ENCODE peak calls at places on chromosomes 1 and 21, in ten cellular contexts. N, H, O, J, W, B, X, P, V and L are unnamed samples.
A peak's percentile ranks its signal among the peaks of the same experiment; 100 is the strongest.

GRCh38 chr1:11417162-11417561 is 61.8 kb upstream of the DISP3 start:
- DNase-seq in N (no peak), H (no peak), O (no peak), J (no peak), W (no peak), B (no peak), X (no peak), P (no peak), V (no peak), L (no peak)

GRCh38 chr1:186812560-186812959 is 16.2 kb upstream of the PLA2G4A start:
- DNase-seq in N (no peak), H (no peak), O (no peak), J (no peak), W (no peak), B (peak; percentile 96), X (no peak), P (no peak), V (no peak), L (no peak)

GRCh38 chr1:203117611-203118575 is 9.6 kb upstream of the ADORA1 start:
- DNase-seq in N (peak; percentile 54), H (peak; percentile 63), O (peak; percentile 71), J (no peak), W (no peak), B (peak; percentile 50), X (peak; percentile 80), P (peak; percentile 71), V (peak; percentile 74), L (peak; percentile 93)

GRCh38 chr1:154847891-154848290 is 22.2 kb downstream of the KCNN3 start:
- DNase-seq in N (no peak), H (no peak), O (no peak), J (no peak), W (no peak), B (no peak), X (no peak), P (no peak), V (no peak), L (no peak)

GRCh38 chr1:100892554-100892953 is 2.1 kb downstream of the EXTL2 start:
- DNase-seq in N (no peak), H (no peak), O (no peak), J (no peak), W (no peak), B (no peak), X (no peak), P (no peak), V (no peak), L (no peak)

GRCh38 chr1:44947060-44947773 is 39.2 kb downstream of the EIF2B3 start:
- DNase-seq in N (peak; percentile 33), H (no peak), O (no peak), J (no peak), W (no peak), B (peak; percentile 69), X (no peak), P (no peak), V (no peak), L (no peak)

GRCh38 chr1:160640359-160641123 is 6.3 kb downstream of the SLAMF1 start:
- DNase-seq in N (no peak), H (no peak), O (no peak), J (peak; percentile 24), W (no peak), B (no peak), X (no peak), P (no peak), V (no peak), L (no peak)

GRCh38 chr1:182404764-182405163 is 4.3 kb upstream of the TEDDM1 start:
- DNase-seq in N (no peak), H (no peak), O (no peak), J (no peak), W (no peak), B (no peak), X (no peak), P (no peak), V (no peak), L (no peak)

GRCh38 chr1:167121375-167122120 is 27.7 kb downstream of the STYXL2 start:
- DNase-seq in N (peak; percentile 20), H (peak; percentile 58), O (peak; percentile 46), J (peak; percentile 28), W (no peak), B (no peak), X (peak; percentile 75), P (peak; percentile 87), V (no peak), L (peak; percentile 89)

GRCh38 chr1:2496087-2496622 is 20.1 kb downstream of the PLCH2 start:
- DNase-seq in N (no peak), H (no peak), O (no peak), J (no peak), W (no peak), B (no peak), X (no peak), P (peak; percentile 19), V (no peak), L (no peak)

GRCh38 chr1:160413716-160414115 is 13.4 kb downstream of the VANGL2 start:
- DNase-seq in N (no peak), H (no peak), O (no peak), J (no peak), W (no peak), B (no peak), X (no peak), P (no peak), V (no peak), L (no peak)

GRCh38 chr1:194331758-194332157 is 1145.3 kb upstream of the B3GALT2 start:
- DNase-seq in N (no peak), H (no peak), O (no peak), J (peak; percentile 25), W (no peak), B (peak; percentile 47), X (no peak), P (no peak), V (no peak), L (no peak)

GRCh38 chr1:26015358-26015757 is 6.2 kb upstream of the EXTL1 start:
- DNase-seq in N (peak; percentile 67), H (no peak), O (no peak), J (no peak), W (no peak), B (peak; percentile 56), X (peak; percentile 81), P (peak; percentile 44), V (no peak), L (no peak)

GRCh38 chr1:167455786-167456446 is 62.4 kb downstream of the CD247 start:
- DNase-seq in N (no peak), H (peak; percentile 13), O (peak; percentile 62), J (no peak), W (no peak), B (no peak), X (no peak), P (no peak), V (peak; percentile 52), L (peak; percentile 57)

GRCh38 chr1:58249371-58249728 is 297.2 kb downstream of the OMA1 start:
- DNase-seq in N (no peak), H (no peak), O (no peak), J (no peak), W (no peak), B (no peak), X (no peak), P (no peak), V (no peak), L (no peak)

GRCh38 chr21:24456358-24456757 is 1150.9 kb downstream of the MRPL39 start:
- DNase-seq in N (no peak), H (no peak), O (no peak), J (no peak), W (no peak), B (no peak), X (no peak), P (no peak), V (no peak), L (no peak)

GRCh38 chr1:217881131-217881543 is 250.0 kb downstream of the SPATA17 start:
- DNase-seq in N (no peak), H (no peak), O (no peak), J (no peak), W (no peak), B (no peak), X (no peak), P (no peak), V (no peak), L (no peak)

GRCh38 chr1:186983327-186983726 is 154.6 kb downstream of the PLA2G4A start:
- DNase-seq in N (peak; percentile 56), H (no peak), O (no peak), J (no peak), W (no peak), B (peak; percentile 98), X (peak; percentile 51), P (peak; percentile 18), V (peak; percentile 20), L (peak; percentile 30)

GRCh38 chr21:38301321-38302214 is 44.8 kb downstream of the KCNJ15 start:
- DNase-seq in N (no peak), H (no peak), O (no peak), J (no peak), W (no peak), B (no peak), X (no peak), P (no peak), V (no peak), L (no peak)

GRCh38 chr1:190098756-190099155 is 378.9 kb downstream of the BRINP3 start:
- DNase-seq in N (no peak), H (no peak), O (no peak), J (no peak), W (no peak), B (no peak), X (no peak), P (no peak), V (no peak), L (no peak)
- H3K4me1 ChIP-seq in N (no peaks in the 10 kb centered on the region), H (peaks cover 6% of the 10 kb centered on the region), O (no peaks in the 10 kb centered on the region), J (no peaks in the 10 kb centered on the region), W (no peaks in the 10 kb centered on the region), B (no peaks in the 10 kb centered on the region), X (no peaks in the 10 kb centered on the region), P (no peaks in the 10 kb centered on the region), V (no peaks in the 10 kb centered on the region), L (no peaks in the 10 kb centered on the region)

GRCh38 chr1:80925130-80925780 is 875.5 kb upstream of the ADGRL2 start:
- DNase-seq in N (no peak), H (no peak), O (no peak), J (no peak), W (no peak), B (no peak), X (no peak), P (no peak), V (no peak), L (no peak)
- H3K4me1 ChIP-seq in N (no peaks in the 10 kb centered on the region), H (no peaks in the 10 kb centered on the region), O (no peaks in the 10 kb centered on the region), J (no peaks in the 10 kb centered on the region), W (no peaks in the 10 kb centered on the region), B (no peaks in the 10 kb centered on the region), X (no peaks in the 10 kb centered on the region), P (no peaks in the 10 kb centered on the region), V (no peaks in the 10 kb centered on the region), L (no peaks in the 10 kb centered on the region)

DNA sequence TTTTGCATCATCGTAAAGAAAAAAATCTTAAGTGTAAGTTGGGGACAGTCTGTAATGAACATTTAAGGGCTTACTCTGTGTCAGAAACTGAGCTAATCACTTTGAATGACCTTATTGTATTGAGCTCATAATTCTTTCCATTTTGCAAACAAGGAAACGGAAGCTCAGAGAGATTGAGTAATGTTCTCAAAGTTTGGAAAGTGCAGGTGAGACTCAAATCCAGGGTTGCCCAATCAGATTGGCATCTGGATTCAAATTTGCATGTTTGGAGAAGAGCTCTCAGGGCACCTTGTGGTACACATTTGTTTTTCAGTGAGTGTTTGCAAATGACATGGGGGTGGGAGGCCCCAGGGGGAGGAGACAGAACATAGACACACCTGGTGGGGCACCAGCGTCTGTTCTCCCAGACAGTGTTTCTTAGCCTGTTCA is 8.0 kb downstream of the ALPL start:
- DNase-seq in N (no peak), H (no peak), O (no peak), J (no peak), W (no peak), B (no peak), X (peak; percentile 71), P (no peak), V (no peak), L (peak; percentile 75)
- H3K4me1 ChIP-seq in N (no peaks in the 10 kb centered on the region), H (no peaks in the 10 kb centered on the region), O (no peaks in the 10 kb centered on the region), J (no peaks in the 10 kb centered on the region), W (no peaks in the 10 kb centered on the region), B (peaks cover 2% of the 10 kb centered on the region), X (peaks cover 22% of the 10 kb centered on the region), P (no peaks in the 10 kb centered on the region), V (no peaks in the 10 kb centered on the region), L (peaks cover 5% of the 10 kb centered on the region)

GRCh38 chr1:183632964-183633363 is 2.6 kb downstream of the ARPC5 start:
- DNase-seq in N (no peak), H (no peak), O (no peak), J (no peak), W (no peak), B (no peak), X (no peak), P (no peak), V (no peak), L (no peak)
- H3K4me1 ChIP-seq in N (peaks cover 6% of the 10 kb centered on the region), H (peaks cover 30% of the 10 kb centered on the region), O (no peaks in the 10 kb centered on the region), J (peaks cover 42% of the 10 kb centered on the region), W (peaks cover 47% of the 10 kb centered on the region), B (peaks cover 5% of the 10 kb centered on the region), X (peaks cover 75% of the 10 kb centered on the region), P (peaks cover 62% of the 10 kb centered on the region), V (peaks cover 89% of the 10 kb centered on the region), L (peaks cover 56% of the 10 kb centered on the region)